ENCODE peak calls at places on chromosome 1, in six cellular contexts. L is mesendoderm, J is H9, K is IMR-90, A is neuronal stem cell, F is mesenchymal stem cell. U is an unnamed sample.

GRCh38 chr1:53384796-53385195 is 56.9 kb upstream of the LRP8 start:
- DNase-seq in L (peak), J (no peak), K (no peak), A (no peak), F (no peak), U (no peak)

GRCh38 chr1:58815069-58815679 is 31.3 kb upstream of the JUN start:
- DNase-seq in L (peak), J (peak), K (peak), A (peak), F (peak), U (peak)

GRCh38 chr1:40258445-40258769 is 371 bp downstream of the ZMPSTE24 start:
- DNase-seq in L (no peak), J (no peak), K (peak), A (no peak), F (peak), U (no peak)

GRCh38 chr1:159936284-159936904 is 9.0 kb downstream of the IGSF9 start:
- DNase-seq in L (peak), J (peak), K (no peak), A (peak), F (peak), U (no peak)

GRCh38 chr1:244702620-244703019 is 49.7 kb downstream of the DESI2 start:
- DNase-seq in L (no peak), J (no peak), K (no peak), A (no peak), F (no peak), U (no peak)

GRCh38 chr1:21257431-21258135 is 32.7 kb downstream of the ECE1 start:
- DNase-seq in L (no peak), J (no peak), K (no peak), A (no peak), F (no peak), U (no peak)

GRCh38 chr1:33697816-33698215 is 166.1 kb upstream of the HMGB4 start:
- DNase-seq in L (no peak), J (no peak), K (no peak), A (no peak), F (no peak), U (no peak)

GRCh38 chr1:226988337-226988672 is 48.2 kb downstream of the COQ8A start:
- DNase-seq in L (no peak), J (no peak), K (no peak), A (no peak), F (no peak), U (no peak)

GRCh38 chr1:59162665-59163064 is 134.2 kb upstream of the FGGY start:
- DNase-seq in L (no peak), J (no peak), K (no peak), A (no peak), F (no peak), U (no peak)

GRCh38 chr1:241470908-241471610 is 48.5 kb downstream of the FH start:
- DNase-seq in L (no peak), J (no peak), K (no peak), A (no peak), F (no peak), U (no peak)

GRCh38 chr1:114901739-114902255 is 47.1 kb downstream of the SYCP1 start:
- DNase-seq in L (no peak), J (peak), K (no peak), A (no peak), F (no peak), U (peak)

GRCh38 chr1:42462828-42463763 is at the start of gene CCDC30:
- DNase-seq in L (peak), J (peak), K (peak), A (peak), F (peak), U (peak)

GRCh38 chr1:10904396-10905358 is 107.8 kb upstream of the TARDBP start:
- DNase-seq in L (no peak), J (no peak), K (no peak), A (no peak), F (peak), U (no peak)
- H2BK15ac ChIP-seq in L (no peak), J (no peak), K (no peak), A (peak), F (no peak), U (peak)

DNA sequence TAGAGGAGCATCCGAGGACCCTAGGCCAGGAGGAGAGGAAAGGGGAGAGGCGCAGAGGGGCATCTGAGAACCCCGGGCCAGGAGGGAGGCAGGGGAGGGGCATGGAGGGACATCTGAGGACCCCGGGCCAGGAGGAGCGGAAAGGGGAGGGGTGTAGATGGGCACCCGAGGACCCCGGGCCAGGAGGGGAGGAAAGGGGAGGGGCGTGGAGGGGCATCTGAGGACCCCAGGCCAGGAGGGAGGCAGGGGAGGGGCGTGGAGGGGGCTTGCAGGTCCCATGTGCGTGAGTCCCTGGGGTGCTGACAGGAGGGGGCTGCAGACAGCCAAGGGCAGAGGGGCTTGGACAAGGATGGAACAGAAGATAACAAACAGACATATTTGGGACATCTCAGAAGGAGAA is 190.0 kb upstream of the ARHGEF16 start:
- DNase-seq in L (no peak), J (no peak), K (no peak), A (no peak), F (no peak), U (no peak)
- H2BK15ac ChIP-seq in L (no peak), J (no peak), K (no peak), A (peak), F (no peak), U (no peak)

GRCh38 chr1:11541236-11541635 is 62.3 kb downstream of the DISP3 start:
- DNase-seq in L (no peak), J (no peak), K (no peak), A (no peak), F (no peak), U (no peak)
- H2BK15ac ChIP-seq in L (no peak), J (no peak), K (no peak), A (no peak), F (no peak), U (peak)

DNA sequence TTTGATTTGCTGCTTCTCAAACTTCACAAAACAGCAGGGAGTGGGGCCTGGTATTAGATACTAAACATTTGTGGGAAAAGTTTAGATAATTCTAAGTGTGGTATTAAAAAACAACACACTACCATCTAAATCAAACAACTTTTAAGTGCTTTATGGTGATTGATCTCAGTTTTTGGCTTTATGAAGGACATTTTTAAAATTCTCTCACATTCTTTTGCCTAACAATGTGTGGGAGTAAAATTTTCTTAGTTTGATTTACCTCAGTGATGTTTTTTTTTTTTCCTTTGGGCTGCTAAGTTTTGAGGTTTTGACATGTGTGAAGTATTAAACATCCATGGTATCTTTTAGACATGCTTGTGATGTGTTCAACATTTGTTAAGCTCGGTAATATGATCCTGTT is 116.2 kb downstream of the DISP1 start:
- DNase-seq in L (no peak), J (no peak), K (peak), A (no peak), F (no peak), U (no peak)
- H2BK15ac ChIP-seq in L (no peak), J (no peak), K (no peak), A (no peak), F (no peak), U (no peak)

GRCh38 chr1:202642212-202642611 is 68.0 kb downstream of the SYT2 start:
- DNase-seq in L (no peak), J (no peak), K (no peak), A (no peak), F (no peak), U (no peak)
- H2BK15ac ChIP-seq in L (no peak), J (no peak), K (no peak), A (no peak), F (no peak), U (no peak)

DNA sequence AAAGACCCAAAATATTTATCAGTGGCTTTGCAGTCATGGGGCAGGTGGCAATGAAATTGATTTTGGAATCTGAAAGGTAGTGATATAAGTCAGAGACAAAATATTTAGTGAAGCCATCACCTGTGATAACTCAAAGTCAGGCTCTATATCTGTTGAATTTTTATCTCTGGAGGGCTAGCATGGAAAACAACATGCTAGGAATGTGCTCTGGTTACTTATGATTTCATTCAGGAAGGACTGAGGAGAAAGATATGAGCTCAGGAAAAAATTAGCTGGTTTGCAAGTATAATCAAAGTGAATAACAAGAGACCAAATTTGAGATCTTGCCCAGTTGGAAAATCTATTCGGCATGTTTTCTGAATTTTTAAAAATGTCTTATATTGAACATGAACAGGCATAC is 364.6 kb upstream of the LRRC7 start:
- DNase-seq in L (no peak), J (no peak), K (no peak), A (no peak), F (no peak), U (no peak)
- H2BK15ac ChIP-seq in L (no peak), J (no peak), K (no peak), A (no peak), F (no peak), U (no peak)